ENCODE peak calls at places on chromosomes 2 and 18, in six cellular contexts. L is HCT116; S is pancreas; F is choroid plexus epithelial cell; H is activated CD8-positive, alpha-beta T cell treated with anti-CD3 and anti-CD28 coated beads for 36 hours; M is hepatic stellate cell. Z is an unnamed sample.

GRCh38 chr2:137706786-137707613 is 257.3 kb upstream of the HNMT start:
- DNase-seq in H (no peak), M (no peak), S (peak; percentile 51), F (no peak), L (no peak), Z (no peak)

GRCh38 chr2:128562471-128563347 is 244.0 kb upstream of the HS6ST1 start:
- DNase-seq in F (no peak), S (no peak), M (peak; percentile 57), L (no peak), H (no peak), Z (no peak)

GRCh38 chr2:33111002-33111446 is 164.3 kb downstream of the LTBP1 start:
- DNase-seq in M (no peak), S (no peak), F (peak; percentile 94), H (no peak), L (no peak), Z (no peak)

GRCh38 chr18:48931680-48932461 is 18.9 kb downstream of the SMAD7 start:
- DNase-seq in L (no peak), F (no peak), M (no peak), H (peak; percentile 72), S (no peak), Z (no peak)

GRCh38 chr2:171334171-171334570 is 99.6 kb downstream of the METTL8 start:
- DNase-seq in S (no peak), H (no peak), L (no peak), M (no peak), F (no peak), Z (no peak)

GRCh38 chr2:209933499-209934458 is 68.7 kb upstream of the RPE start:
- DNase-seq in S (no peak), M (peak; percentile 16), L (no peak), H (no peak), F (peak; percentile 85), Z (peak; percentile 28)

GRCh38 chr18:56739731-56740130 is 88.6 kb downstream of the WDR7 start:
- DNase-seq in S (no peak), L (no peak), H (no peak), M (no peak), F (no peak), Z (no peak)

GRCh38 chr2:230564805-230565779 is 147.6 kb upstream of the CAB39 start:
- DNase-seq in L (no peak), M (no peak), F (peak; percentile 68), S (no peak), H (no peak), Z (no peak)

GRCh38 chr2:80126596-80127189 is 177.9 kb downstream of the LRRTM1 start:
- DNase-seq in H (no peak), F (no peak), L (no peak), S (no peak), M (peak; percentile 18), Z (no peak)

GRCh38 chr2:127012868-127013267 is 94.1 kb downstream of the BIN1 start:
- DNase-seq in L (no peak), F (no peak), M (no peak), S (no peak), H (no peak), Z (peak; percentile 13)

GRCh38 chr2:17422066-17422465 is 96.2 kb downstream of the RAD51AP2 start:
- DNase-seq in S (no peak), L (no peak), H (no peak), F (no peak), M (no peak), Z (no peak)

GRCh38 chr2:226995625-226996041 is 159.8 kb downstream of the RHBDD1 start:
- DNase-seq in F (peak; percentile 94), H (peak; percentile 70), L (peak; percentile 99), S (peak; percentile 69), M (peak; percentile 70), Z (peak; percentile 62)

GRCh38 chr2:239087041-239087710 is 239.3 kb downstream of the TWIST2 start:
- DNase-seq in F (peak; percentile 74), M (no peak), H (no peak), L (no peak), S (peak; percentile 33), Z (peak; percentile 22)

GRCh38 chr2:205902041-205902898 is 183.7 kb downstream of the INO80D start:
- DNase-seq in H (no peak), F (peak; percentile 11), M (no peak), S (no peak), L (no peak), Z (peak; percentile 8)

GRCh38 chr2:178322068-178322467 is 127.8 kb downstream of the OSBPL6 start:
- DNase-seq in S (no peak), L (no peak), F (no peak), M (no peak), H (no peak), Z (peak; percentile 28)

GRCh38 chr2:59540864-59541263 is 1012.6 kb downstream of the BCL11A start:
- DNase-seq in S (no peak), H (no peak), M (no peak), L (no peak), F (no peak), Z (no peak)

GRCh38 chr2:201777869-201778268 is 2.9 kb downstream of the ALS2 start:
- DNase-seq in L (no peak), H (no peak), S (no peak), F (no peak), M (no peak), Z (no peak)

GRCh38 chr2:38376346-38376682 is 759 bp downstream of the ATL2 start:
- DNase-seq in S (peak; percentile 81), M (peak; percentile 68), F (peak; percentile 68), H (no peak), L (peak; percentile 53), Z (peak; percentile 87)

GRCh38 chr18:78652001-78652545 is 327.5 kb upstream of the SALL3 start:
- DNase-seq in L (no peak), F (no peak), M (no peak), H (no peak), S (no peak), Z (no peak)

GRCh38 chr18:35822431-35822830 is 150.0 kb upstream of the RMP24 start:
- DNase-seq in S (no peak), M (no peak), L (no peak), H (no peak), F (no peak), Z (no peak)

GRCh38 chr2:88874063-88874657 is 182.7 kb downstream of the RPIA start:
- DNase-seq in F (peak; percentile 83), H (peak; percentile 63), M (peak; percentile 11), S (no peak), L (peak; percentile 48), Z (peak; percentile 84)

GRCh38 chr18:26383454-26384270 is 157.4 kb downstream of the TAF4B start:
- DNase-seq in F (peak; percentile 93), L (peak; percentile 52), S (no peak), M (peak; percentile 14), H (peak; percentile 2), Z (peak; percentile 70)

GRCh38 chr2:170212625-170213280 is 34.8 kb downstream of the MYO3B start:
- DNase-seq in F (no peak), L (no peak), M (no peak), H (no peak), S (no peak), Z (no peak)

GRCh38 chr2:215506604-215506990 is 70.7 kb upstream of the FN1 start:
- DNase-seq in L (no peak), H (no peak), F (no peak), S (no peak), M (no peak), Z (no peak)

GRCh38 chr2:44671276-44671675 is 270.2 kb upstream of the SIX3 start:
- DNase-seq in M (no peak), F (no peak), L (no peak), H (no peak), S (no peak), Z (no peak)

GRCh38 chr18:35547008-35547605 is 34.4 kb upstream of the GALNT1 start:
- DNase-seq in L (no peak), H (no peak), S (no peak), M (no peak), F (no peak), Z (no peak)

GRCh38 chr2:9565436-9566153 is 10.0 kb upstream of the ADAM17 start:
- DNase-seq in H (no peak), F (peak; percentile 97), L (peak; percentile 80), M (peak; percentile 79), S (no peak), Z (peak; percentile 94)

GRCh38 chr2:236601306-236602202 is 31.9 kb downstream of the ACKR3 start:
- DNase-seq in H (no peak), L (no peak), M (no peak), S (no peak), F (no peak), Z (no peak)

GRCh38 chr18:74353169-74353775 is 37.6 kb downstream of the C18orf63 start:
- DNase-seq in L (peak; percentile 29), H (peak; percentile 72), S (no peak), M (peak; percentile 34), F (peak; percentile 92), Z (peak; percentile 82)

GRCh38 chr2:237181844-237182243 is 96.2 kb downstream of the COPS8 start:
- DNase-seq in H (no peak), M (peak; percentile 74), F (peak; percentile 96), S (no peak), L (peak; percentile 26), Z (no peak)